ENCODE peak calls at places on chromosomes 16 and 17, in five cellular contexts. K is IMR-90, O is A549, X is SK-N-SH, Y is GM12878. U is an unnamed sample.

GRCh38 chr16:31404353-31405064 is 11.4 kb downstream of the ITGAD start:
- DNase-seq in K (no peak), O (peak; percentile 81), X (no peak), Y (no peak), U (peak; percentile 78)

GRCh38 chr16:67857547-67858233 is 10.2 kb upstream of the CENPT start:
- DNase-seq in K (peak; percentile 92), O (peak; percentile 95), X (no peak), Y (no peak), U (peak; percentile 76)

GRCh38 chr16:87375426-87376135 is 8.0 kb downstream of the FBXO31 start:
- DNase-seq in K (peak; percentile 55), O (no peak), X (no peak), Y (no peak), U (no peak)

GRCh38 chr16:4517812-4518211 is 20.8 kb downstream of the CDIP1 start:
- DNase-seq in K (peak; percentile 46), O (peak; percentile 47), X (peak; percentile 77), Y (no peak), U (peak; percentile 54)

GRCh38 chr16:70767377-70768204 is 33.4 kb downstream of the VAC14 start:
- DNase-seq in K (no peak), O (no peak), X (no peak), Y (no peak), U (no peak)

GRCh38 chr17:13510062-13510461 is 91.7 kb downstream of the HS3ST3A1 start:
- DNase-seq in K (peak; percentile 61), O (no peak), X (peak; percentile 67), Y (no peak), U (peak; percentile 77)

GRCh38 chr16:11208916-11209665 is 46.9 kb downstream of the SOCS1 start:
- DNase-seq in K (no peak), O (no peak), X (no peak), Y (peak; percentile 51), U (no peak)

GRCh38 chr16:48421741-48422140 is 36.5 kb upstream of the SIAH1 start:
- DNase-seq in K (peak; percentile 52), O (no peak), X (no peak), Y (no peak), U (no peak)

GRCh38 chr17:4230142-4230541 is 33.6 kb downstream of the ANKFY1 start:
- DNase-seq in K (peak; percentile 97), O (peak; percentile 56), X (no peak), Y (no peak), U (no peak)

GRCh38 chr17:56114469-56114868 is 38.8 kb upstream of the ANKFN1 start:
- DNase-seq in K (no peak), O (no peak), X (no peak), Y (no peak), U (no peak)

GRCh38 chr17:20206068-20206467 is 196.9 kb downstream of the SPECC1 start:
- DNase-seq in K (no peak), O (peak; percentile 74), X (no peak), Y (no peak), U (peak; percentile 48)

GRCh38 chr16:17273142-17273561 is 197.6 kb downstream of the XYLT1 start:
- DNase-seq in K (peak; percentile 94), O (peak; percentile 48), X (no peak), Y (no peak), U (no peak)

GRCh38 chr17:4950075-4950756 is 703 bp upstream of the ENO3 start:
- DNase-seq in K (no peak), O (peak; percentile 57), X (peak; percentile 82), Y (no peak), U (peak; percentile 55)

GRCh38 chr17:75635610-75636202 is 2.5 kb downstream of the SMIM5 start:
- DNase-seq in K (no peak), O (no peak), X (no peak), Y (no peak), U (no peak)

GRCh38 chr17:74923538-74924249 is 379 bp upstream of the OTOP2 start:
- DNase-seq in K (peak; percentile 27), O (peak; percentile 64), X (peak; percentile 98), Y (no peak), U (peak; percentile 89)

GRCh38 chr17:18158022-18158600 is 25.5 kb upstream of the ALKBH5 start:
- DNase-seq in K (peak; percentile 85), O (peak; percentile 84), X (no peak), Y (peak; percentile 68), U (peak; percentile 91)

GRCh38 chr16:24543949-24544348 is 4.6 kb downstream of the RBBP6 start:
- DNase-seq in K (no peak), O (no peak), X (no peak), Y (no peak), U (no peak)

GRCh38 chr17:81365148-81365600 is 30.1 kb upstream of the BAHCC1 start:
- DNase-seq in K (peak; percentile 84), O (no peak), X (no peak), Y (no peak), U (peak; percentile 68)

GRCh38 chr17:7557825-7558543 is 566 bp upstream of the TNFSF13 start:
- DNase-seq in K (peak; percentile 49), O (peak; percentile 50), X (peak; percentile 82), Y (no peak), U (no peak)

GRCh38 chr17:32551186-32551955 is 64.6 kb downstream of the CDK5R1 start:
- DNase-seq in K (peak; percentile 50), O (no peak), X (no peak), Y (peak; percentile 71), U (no peak)

GRCh38 chr16:77869997-77870813 is 81.8 kb downstream of the VAT1L start:
- DNase-seq in K (no peak), O (no peak), X (no peak), Y (no peak), U (no peak)

GRCh38 chr17:73546770-73547345 is 97.4 kb downstream of the SDK2 start:
- DNase-seq in K (no peak), O (peak; percentile 40), X (peak; percentile 85), Y (no peak), U (peak; percentile 64)

GRCh38 chr17:54727624-54728023 is 173.0 kb upstream of the TOM1L1 start:
- DNase-seq in K (no peak), O (no peak), X (no peak), Y (no peak), U (no peak)

GRCh38 chr17:78878261-78878660 is 24.7 kb downstream of the CEP295NL start:
- DNase-seq in K (no peak), O (no peak), X (no peak), Y (no peak), U (no peak)

DNA sequence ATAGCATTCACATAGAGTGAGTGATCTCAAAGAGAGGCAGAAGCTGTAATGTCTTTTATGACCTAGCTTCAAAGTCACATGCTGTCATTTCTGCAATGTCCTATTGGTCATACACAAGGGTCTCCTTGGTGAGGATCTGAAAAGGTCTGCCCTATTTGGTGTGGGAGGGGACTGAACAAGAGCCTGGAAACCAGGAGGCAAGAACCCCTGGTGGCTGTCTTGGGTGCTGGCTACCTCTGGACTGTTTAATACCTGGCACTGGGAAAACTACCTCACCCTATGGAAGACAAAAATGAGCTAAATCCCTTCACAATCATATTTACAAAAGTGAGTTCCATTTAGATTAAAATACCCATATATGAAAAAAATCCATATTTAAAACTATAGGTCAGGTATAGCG is 9.0 kb downstream of the KCTD13 start:
- DNase-seq in K (no peak), O (no peak), X (peak; percentile 28), Y (no peak), U (no peak)
- TF ChIP-seq RCOR1 in K (no peak), O (no peak), X (no peak), Y (no peak), U (no peak)

GRCh38 chr17:36653374-36653773 is 52.0 kb downstream of the MRM1 start:
- DNase-seq in K (no peak), O (no peak), X (no peak), Y (no peak), U (no peak)
- TF ChIP-seq RCOR1 in K (no peak), O (no peak), X (no peak), Y (no peak), U (no peak)

GRCh38 chr17:49631496-49631895 is 46.4 kb downstream of the SPOP start:
- DNase-seq in K (no peak), O (no peak), X (no peak), Y (no peak), U (no peak)
- TF ChIP-seq RCOR1 in K (no peak), O (no peak), X (no peak), Y (no peak), U (no peak)

DNA sequence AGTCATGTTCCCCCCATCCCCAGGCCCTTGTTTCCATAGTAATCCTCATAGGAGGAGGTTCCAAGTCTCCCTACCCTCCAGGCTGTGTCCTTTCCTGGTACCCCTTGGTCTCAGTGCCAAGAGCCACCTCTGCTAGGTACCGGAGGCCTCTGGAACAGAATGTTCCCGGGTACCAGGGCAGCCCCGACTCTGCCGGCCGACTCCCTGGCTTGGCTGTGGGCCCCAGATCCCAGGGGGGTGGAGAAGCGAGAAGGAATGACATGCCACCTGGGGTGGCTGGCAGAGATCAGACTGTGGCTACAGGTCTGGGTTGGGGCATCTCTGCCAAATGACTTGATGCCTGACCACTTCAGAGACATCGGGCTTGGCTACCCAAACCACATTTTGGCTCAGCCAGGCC is 3.6 kb downstream of the STAC2 start:
- DNase-seq in K (no peak), O (no peak), X (no peak), Y (no peak), U (no peak)
- TF ChIP-seq RCOR1 in K (no peak), O (no peak), X (no peak), Y (no peak), U (no peak)

GRCh38 chr16:983044-984030 is 1.8 kb downstream of the SOX8 start:
- DNase-seq in K (no peak), O (peak; percentile 44), X (peak; percentile 52), Y (no peak), U (no peak)

GRCh38 chr16:984106-984505 is 2.5 kb downstream of the SOX8 start:
- DNase-seq in K (no peak), O (no peak), X (peak; percentile 45), Y (no peak), U (no peak)

GRCh38 chr16:985646-986400 is 4.3 kb downstream of the SOX8 start:
- DNase-seq in K (no peak), O (no peak), X (peak; percentile 41), Y (no peak), U (no peak)

GRCh38 chr16:985237-985636 is 3.7 kb downstream of the SOX8 start:
- DNase-seq in K (no peak), O (no peak), X (no peak), Y (no peak), U (no peak)

GRCh38 chr16:984736-985135 is 3.2 kb downstream of the SOX8 start:
- DNase-seq in K (no peak), O (no peak), X (peak; percentile 43), Y (no peak), U (no peak)
- TF ChIP-seq RCOR1 in K (no peak), O (no peak), X (no peak), Y (no peak), U (no peak)

GRCh38 chr17:1737531-1738291 is 5.0 kb upstream of the SERPINF2 start:
- DNase-seq in K (no peak), O (no peak), X (no peak), Y (no peak), U (no peak)

GRCh38 chr17:1735834-1736347 is 6.8 kb upstream of the SERPINF2 start:
- DNase-seq in K (no peak), O (no peak), X (peak; percentile 38), Y (no peak), U (no peak)

GRCh38 chr17:1735418-1735817 is 7.3 kb upstream of the SERPINF2 start:
- DNase-seq in K (no peak), O (no peak), X (no peak), Y (no peak), U (no peak)

GRCh38 chr17:1733759-1734158 is 8.9 kb upstream of the SERPINF2 start:
- DNase-seq in K (no peak), O (no peak), X (peak; percentile 19), Y (no peak), U (no peak)

GRCh38 chr17:1736348-1737281 is 6.1 kb upstream of the SERPINF2 start:
- DNase-seq in K (peak; percentile 83), O (peak; percentile 66), X (peak; percentile 43), Y (no peak), U (peak; percentile 82)
- TF ChIP-seq RCOR1 in K (no peak), O (no peak), X (no peak), Y (no peak), U (peak; percentile 55)

GRCh38 chr17:43860927-43861622 is 14.1 kb downstream of the CD300LG start:
- DNase-seq in K (no peak), O (no peak), X (no peak), Y (no peak), U (no peak)
- TF ChIP-seq RCOR1 in K (no peak), O (no peak), X (no peak), Y (no peak), U (no peak)

U was measured in K562.